ENCODE peak calls at places on chromosomes 4 and X, in seven cellular contexts. One of them, this sample, is unnamed.

GRCh38 chrX:108601276-108601675 is 135.1 kb downstream of the IRS4 start:
- DNase-seq in choroid plexus epithelial cell: peak
- DNase-seq in activated gamma-delta T cell treated with Interleukin-2 at 50 U/mL for 16 hours: no peak
- DNase-seq in NCI-H345: no peak
- DNase-seq in KBM-7: no peak
- DNase-seq in cardiac muscle cell: no peak
- DNase-seq in substantia nigra: no peak
- DNase-seq in this sample: no peak

GRCh38 chrX:110212299-110212698 is 105.6 kb downstream of the AMMECR1 start:
- DNase-seq in choroid plexus epithelial cell: peak
- DNase-seq in activated gamma-delta T cell treated with Interleukin-2 at 50 U/mL for 16 hours: no peak
- DNase-seq in NCI-H345: no peak
- DNase-seq in KBM-7: no peak
- DNase-seq in cardiac muscle cell: no peak
- DNase-seq in substantia nigra: no peak
- DNase-seq in this sample: no peak

GRCh38 chr4:184310171-184310567 is 92.5 kb upstream of the ENPP6 start:
- DNase-seq in choroid plexus epithelial cell: no peak
- DNase-seq in activated gamma-delta T cell treated with Interleukin-2 at 50 U/mL for 16 hours: peak
- DNase-seq in NCI-H345: no peak
- DNase-seq in KBM-7: peak
- DNase-seq in cardiac muscle cell: no peak
- DNase-seq in substantia nigra: no peak
- DNase-seq in this sample: no peak

GRCh38 chr4:113094802-113095201 is 45.3 kb downstream of the ANK2 start:
- DNase-seq in choroid plexus epithelial cell: peak
- DNase-seq in activated gamma-delta T cell treated with Interleukin-2 at 50 U/mL for 16 hours: no peak
- DNase-seq in NCI-H345: peak
- DNase-seq in KBM-7: no peak
- DNase-seq in cardiac muscle cell: peak
- DNase-seq in substantia nigra: no peak
- DNase-seq in this sample: no peak

GRCh38 chr4:53929955-53930798 is 134.2 kb downstream of the CHIC2 start:
- DNase-seq in choroid plexus epithelial cell: peak
- DNase-seq in activated gamma-delta T cell treated with Interleukin-2 at 50 U/mL for 16 hours: peak
- DNase-seq in NCI-H345: peak
- DNase-seq in KBM-7: peak
- DNase-seq in cardiac muscle cell: peak
- DNase-seq in substantia nigra: peak
- DNase-seq in this sample: peak

GRCh38 chrX:80751456-80751855 is 58.2 kb downstream of the BRWD3 start:
- DNase-seq in choroid plexus epithelial cell: no peak
- DNase-seq in activated gamma-delta T cell treated with Interleukin-2 at 50 U/mL for 16 hours: no peak
- DNase-seq in NCI-H345: no peak
- DNase-seq in KBM-7: no peak
- DNase-seq in cardiac muscle cell: no peak
- DNase-seq in substantia nigra: no peak
- DNase-seq in this sample: no peak

GRCh38 chr4:154618708-154619315 is 6.4 kb upstream of the FGG start:
- DNase-seq in choroid plexus epithelial cell: peak
- DNase-seq in activated gamma-delta T cell treated with Interleukin-2 at 50 U/mL for 16 hours: peak
- DNase-seq in NCI-H345: peak
- DNase-seq in KBM-7: peak
- DNase-seq in cardiac muscle cell: peak
- DNase-seq in substantia nigra: peak
- DNase-seq in this sample: peak

GRCh38 chr4:82097504-82097903 is 276.3 kb downstream of the HNRNPD start:
- DNase-seq in choroid plexus epithelial cell: peak
- DNase-seq in activated gamma-delta T cell treated with Interleukin-2 at 50 U/mL for 16 hours: no peak
- DNase-seq in NCI-H345: no peak
- DNase-seq in KBM-7: no peak
- DNase-seq in cardiac muscle cell: no peak
- DNase-seq in substantia nigra: no peak
- DNase-seq in this sample: no peak

GRCh38 chrX:13899607-13900006 is 82.7 kb upstream of the GPM6B start:
- DNase-seq in choroid plexus epithelial cell: peak
- DNase-seq in activated gamma-delta T cell treated with Interleukin-2 at 50 U/mL for 16 hours: no peak
- DNase-seq in NCI-H345: peak
- DNase-seq in KBM-7: no peak
- DNase-seq in cardiac muscle cell: peak
- DNase-seq in substantia nigra: no peak
- DNase-seq in this sample: no peak

GRCh38 chr4:185469539-185470154 is 1.9 kb downstream of the CCDC110 start:
- DNase-seq in choroid plexus epithelial cell: no peak
- DNase-seq in activated gamma-delta T cell treated with Interleukin-2 at 50 U/mL for 16 hours: no peak
- DNase-seq in NCI-H345: no peak
- DNase-seq in KBM-7: peak
- DNase-seq in cardiac muscle cell: no peak
- DNase-seq in substantia nigra: no peak
- DNase-seq in this sample: no peak

GRCh38 chrX:149392896-149393295 is 112.2 kb downstream of the IDS start:
- DNase-seq in choroid plexus epithelial cell: peak
- DNase-seq in activated gamma-delta T cell treated with Interleukin-2 at 50 U/mL for 16 hours: no peak
- DNase-seq in NCI-H345: peak
- DNase-seq in KBM-7: no peak
- DNase-seq in cardiac muscle cell: no peak
- DNase-seq in substantia nigra: no peak
- DNase-seq in this sample: no peak

GRCh38 chr4:1413687-1414479 is 7.6 kb upstream of the NKX1-1 start:
- DNase-seq in choroid plexus epithelial cell: no peak
- DNase-seq in activated gamma-delta T cell treated with Interleukin-2 at 50 U/mL for 16 hours: no peak
- DNase-seq in NCI-H345: no peak
- DNase-seq in KBM-7: no peak
- DNase-seq in cardiac muscle cell: no peak
- DNase-seq in substantia nigra: no peak
- DNase-seq in this sample: no peak

GRCh38 chrX:67328496-67328895 is 215.3 kb upstream of the AR start:
- DNase-seq in choroid plexus epithelial cell: no peak
- DNase-seq in activated gamma-delta T cell treated with Interleukin-2 at 50 U/mL for 16 hours: no peak
- DNase-seq in NCI-H345: no peak
- DNase-seq in KBM-7: peak
- DNase-seq in cardiac muscle cell: no peak
- DNase-seq in substantia nigra: no peak
- DNase-seq in this sample: no peak

GRCh38 chrX:85017721-85018120 is 14.0 kb downstream of the APOOL start:
- DNase-seq in choroid plexus epithelial cell: peak
- DNase-seq in activated gamma-delta T cell treated with Interleukin-2 at 50 U/mL for 16 hours: no peak
- DNase-seq in NCI-H345: no peak
- DNase-seq in KBM-7: no peak
- DNase-seq in cardiac muscle cell: peak
- DNase-seq in substantia nigra: no peak
- DNase-seq in this sample: no peak

GRCh38 chr4:79174855-79175254 is 151.0 kb downstream of the NAA11 start:
- DNase-seq in choroid plexus epithelial cell: no peak
- DNase-seq in activated gamma-delta T cell treated with Interleukin-2 at 50 U/mL for 16 hours: no peak
- DNase-seq in NCI-H345: no peak
- DNase-seq in KBM-7: no peak
- DNase-seq in cardiac muscle cell: no peak
- DNase-seq in substantia nigra: no peak
- DNase-seq in this sample: no peak

GRCh38 chrX:6810796-6811195 is 275.9 kb upstream of the VCX3A start:
- DNase-seq in choroid plexus epithelial cell: no peak
- DNase-seq in activated gamma-delta T cell treated with Interleukin-2 at 50 U/mL for 16 hours: no peak
- DNase-seq in NCI-H345: no peak
- DNase-seq in KBM-7: no peak
- DNase-seq in cardiac muscle cell: no peak
- DNase-seq in substantia nigra: no peak
- DNase-seq in this sample: no peak

GRCh38 chrX:319579-320125 is 1.1 kb upstream of the GTPBP6 start:
- DNase-seq in choroid plexus epithelial cell: no peak
- DNase-seq in activated gamma-delta T cell treated with Interleukin-2 at 50 U/mL for 16 hours: no peak
- DNase-seq in NCI-H345: no peak
- DNase-seq in KBM-7: no peak
- DNase-seq in cardiac muscle cell: no peak
- DNase-seq in substantia nigra: no peak
- DNase-seq in this sample: peak

GRCh38 chr4:184287697-184288255 is 70.1 kb upstream of the ENPP6 start:
- DNase-seq in choroid plexus epithelial cell: peak
- DNase-seq in activated gamma-delta T cell treated with Interleukin-2 at 50 U/mL for 16 hours: no peak
- DNase-seq in NCI-H345: no peak
- DNase-seq in KBM-7: no peak
- DNase-seq in cardiac muscle cell: peak
- DNase-seq in substantia nigra: no peak
- DNase-seq in this sample: no peak

GRCh38 chr4:112881842-112882241 is 167.6 kb upstream of the ANK2 start:
- DNase-seq in choroid plexus epithelial cell: no peak
- DNase-seq in activated gamma-delta T cell treated with Interleukin-2 at 50 U/mL for 16 hours: no peak
- DNase-seq in NCI-H345: no peak
- DNase-seq in KBM-7: no peak
- DNase-seq in cardiac muscle cell: peak
- DNase-seq in substantia nigra: no peak
- DNase-seq in this sample: peak

GRCh38 chr4:148800943-148801342 is 358.7 kb upstream of the NR3C2 start:
- DNase-seq in choroid plexus epithelial cell: peak
- DNase-seq in activated gamma-delta T cell treated with Interleukin-2 at 50 U/mL for 16 hours: no peak
- DNase-seq in NCI-H345: no peak
- DNase-seq in KBM-7: no peak
- DNase-seq in cardiac muscle cell: no peak
- DNase-seq in substantia nigra: no peak
- DNase-seq in this sample: no peak

GRCh38 chrX:39492495-39493162 is 605.1 kb downstream of the BCOR start:
- DNase-seq in choroid plexus epithelial cell: no peak
- DNase-seq in activated gamma-delta T cell treated with Interleukin-2 at 50 U/mL for 16 hours: no peak
- DNase-seq in NCI-H345: no peak
- DNase-seq in KBM-7: peak
- DNase-seq in cardiac muscle cell: no peak
- DNase-seq in substantia nigra: no peak
- DNase-seq in this sample: no peak

GRCh38 chr4:143185253-143186107 is 763 bp downstream of the USP38 start:
- DNase-seq in choroid plexus epithelial cell: peak
- DNase-seq in activated gamma-delta T cell treated with Interleukin-2 at 50 U/mL for 16 hours: peak
- DNase-seq in NCI-H345: peak
- DNase-seq in KBM-7: no peak
- DNase-seq in cardiac muscle cell: peak
- DNase-seq in substantia nigra: peak
- DNase-seq in this sample: peak

GRCh38 chr4:41600243-41600642 is 62.3 kb downstream of the LIMCH1 start:
- DNase-seq in choroid plexus epithelial cell: no peak
- DNase-seq in activated gamma-delta T cell treated with Interleukin-2 at 50 U/mL for 16 hours: no peak
- DNase-seq in NCI-H345: no peak
- DNase-seq in KBM-7: no peak
- DNase-seq in cardiac muscle cell: no peak
- DNase-seq in substantia nigra: no peak
- DNase-seq in this sample: no peak